ENCODE peak calls at places on chromosomes 7 and 10, in five cellular contexts. S, M, B, V and Y are unnamed samples.
A peak's percentile ranks its signal among the peaks of the same experiment; 100 is the strongest.

GRCh38 chr10:50536617-50537252 is 87.0 kb downstream of the SGMS1 start:
- DNase-seq in B (no peak), V (peak; percentile 64), S (no peak), M (no peak), Y (no peak)

GRCh38 chr10:20059084-20059835 is 243.0 kb downstream of the PLXDC2 start:
- DNase-seq in S (no peak), B (no peak), M (no peak), V (no peak), Y (no peak)

GRCh38 chr7:39187130-39187529 is 209.4 kb downstream of the POU6F2 start:
- DNase-seq in B (no peak), V (no peak), S (no peak), M (no peak), Y (no peak)

GRCh38 chr10:77801474-77802238 is 124.9 kb downstream of the DLG5 start:
- DNase-seq in S (no peak), B (no peak), V (peak; percentile 10), M (no peak), Y (peak; percentile 47)

GRCh38 chr10:61110188-61110844 is 166.3 kb upstream of the RHOBTB1 start:
- DNase-seq in B (no peak), S (no peak), V (peak; percentile 2), M (no peak), Y (no peak)

GRCh38 chr10:78829570-78829969 is 239.2 kb upstream of the ZMIZ1 start:
- DNase-seq in S (no peak), M (no peak), V (no peak), B (no peak), Y (no peak)

GRCh38 chr10:119166564-119166963 is 1.1 kb upstream of the SFXN4 start:
- DNase-seq in M (no peak), V (no peak), S (no peak), B (no peak), Y (no peak)

GRCh38 chr7:44615149-44615611 is 8.8 kb downstream of the OGDH start:
- DNase-seq in V (no peak), S (no peak), M (peak; percentile 53), B (no peak), Y (no peak)

GRCh38 chr7:131618391-131618790 is 62.0 kb upstream of the PODXL start:
- DNase-seq in S (no peak), V (no peak), B (no peak), M (no peak), Y (no peak)

GRCh38 chr10:117965984-117966383 is 80.8 kb downstream of the RAB11FIP2 start:
- DNase-seq in S (no peak), B (no peak), V (no peak), M (no peak), Y (no peak)

GRCh38 chr7:2440608-2441245 is 35.5 kb downstream of the GRIFIN start:
- DNase-seq in M (no peak), B (no peak), V (no peak), S (no peak), Y (no peak)

GRCh38 chr10:33570495-33570894 is 236.0 kb upstream of the NRP1 start:
- DNase-seq in V (no peak), M (no peak), S (no peak), B (no peak), Y (no peak)

GRCh38 chr10:130022501-130023299 is 58.6 kb upstream of the EBF3 start:
- DNase-seq in B (no peak), V (peak; percentile 17), S (no peak), M (no peak), Y (no peak)

GRCh38 chr10:15781381-15781960 is 61.7 kb upstream of the ITGA8 start:
- DNase-seq in M (no peak), V (no peak), S (no peak), B (peak; percentile 11), Y (no peak)

DNA sequence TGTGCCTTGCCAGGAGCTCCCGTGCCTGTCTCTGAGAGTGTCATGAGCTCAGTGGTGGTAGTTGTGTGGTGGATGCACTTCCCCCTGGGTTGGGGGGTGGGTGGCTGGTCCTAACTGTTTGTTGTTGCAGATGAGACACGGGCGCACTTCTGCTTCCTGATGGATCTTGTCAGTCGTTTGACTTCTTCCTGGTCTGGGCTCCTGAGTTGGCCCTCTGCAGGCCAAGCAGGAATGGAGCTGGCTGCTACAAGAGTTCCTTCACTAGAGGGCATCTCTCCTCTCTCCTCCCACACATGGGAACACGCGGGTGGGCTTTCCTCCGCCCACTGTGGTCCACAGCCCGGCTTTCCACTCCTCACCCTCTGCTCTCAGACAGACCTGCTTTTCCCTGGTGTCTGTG is 82.0 kb downstream of the BMS1 start:
- DNase-seq in S (peak; percentile 44), B (peak; percentile 41), V (peak; percentile 10), M (no peak), Y (no peak)
- TF ChIP-seq CTCF in S (peak; percentile 47), B (peak; percentile 60), V (peak; percentile 64), M (no peak), Y (no peak)

DNA sequence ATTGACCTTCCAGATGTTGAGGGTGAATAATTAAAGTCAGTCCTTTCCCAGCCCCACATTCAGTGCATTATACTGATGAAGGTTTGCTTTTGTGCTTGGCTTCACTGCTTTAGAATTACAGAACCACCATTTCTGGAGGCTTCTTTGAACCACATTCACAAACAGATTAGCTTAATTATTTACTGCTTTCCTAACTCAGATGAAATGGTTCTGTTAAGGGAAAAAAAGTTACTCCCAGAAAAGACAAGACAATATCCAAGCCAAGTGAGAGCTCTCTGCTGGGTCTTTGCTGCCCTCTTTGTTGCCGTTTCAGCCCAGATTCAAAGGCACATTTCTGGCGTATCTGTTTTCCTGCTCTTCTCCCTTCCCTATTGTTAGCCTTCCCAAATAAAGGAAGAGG is 188.9 kb downstream of the AHR start:
- DNase-seq in V (no peak), S (peak; percentile 24), B (no peak), M (no peak), Y (no peak)
- TF ChIP-seq CTCF in V (no peak), S (no peak), B (no peak), M (no peak), Y (no peak)

DNA sequence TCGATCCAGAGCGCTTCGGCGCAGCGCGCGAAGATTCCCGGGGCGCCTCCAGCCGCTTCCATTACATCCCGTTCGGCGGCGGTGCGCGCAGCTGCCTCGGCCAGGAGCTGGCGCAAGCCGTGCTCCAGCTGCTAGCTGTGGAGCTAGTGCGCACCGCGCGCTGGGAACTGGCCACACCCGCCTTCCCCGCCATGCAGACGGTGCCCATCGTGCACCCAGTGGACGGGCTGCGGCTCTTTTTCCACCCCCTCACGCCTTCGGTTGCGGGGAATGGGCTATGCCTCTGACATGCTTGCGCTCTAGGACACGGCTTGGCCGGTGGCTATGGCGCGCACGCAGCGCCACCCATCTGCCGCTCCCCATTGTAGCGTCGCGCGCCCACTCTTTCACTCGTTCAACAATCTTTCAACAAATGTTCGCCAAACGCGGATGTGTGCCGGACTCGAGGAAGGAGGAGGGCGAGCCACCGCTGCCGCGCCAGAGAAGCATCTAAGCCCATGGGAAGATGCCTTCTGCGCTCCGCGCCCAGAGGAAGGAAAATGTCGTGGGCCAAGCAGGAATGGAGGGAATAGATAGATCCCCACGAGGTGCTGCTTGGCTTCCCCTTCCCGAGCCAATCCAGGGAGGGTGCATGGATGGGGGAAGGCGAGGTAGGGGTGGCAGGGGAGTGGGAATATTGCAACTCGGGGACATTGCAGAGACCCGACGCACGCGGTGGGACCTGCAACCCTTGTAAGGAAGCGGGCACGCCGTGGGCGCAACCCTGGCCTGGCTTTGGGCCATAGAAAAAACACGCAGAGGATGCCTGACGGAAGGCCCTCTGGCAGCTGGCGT is 5.1 kb upstream of the CYP26A1 start:
- DNase-seq in S (peak; percentile 84), V (no peak), M (no peak), B (no peak), Y (peak; percentile 40)
- TF ChIP-seq CTCF in S (peak; percentile 47), V (peak; percentile 19), M (no peak), B (no peak), Y (no peak)

GRCh38 chr7:27586825-27587224 is 75.9 kb downstream of the HIBADH start:
- DNase-seq in M (no peak), V (no peak), S (peak; percentile 23), B (peak; percentile 75), Y (peak; percentile 33)
- TF ChIP-seq CTCF in M (no peak), V (no peak), S (no peak), B (no peak), Y (no peak)

DNA sequence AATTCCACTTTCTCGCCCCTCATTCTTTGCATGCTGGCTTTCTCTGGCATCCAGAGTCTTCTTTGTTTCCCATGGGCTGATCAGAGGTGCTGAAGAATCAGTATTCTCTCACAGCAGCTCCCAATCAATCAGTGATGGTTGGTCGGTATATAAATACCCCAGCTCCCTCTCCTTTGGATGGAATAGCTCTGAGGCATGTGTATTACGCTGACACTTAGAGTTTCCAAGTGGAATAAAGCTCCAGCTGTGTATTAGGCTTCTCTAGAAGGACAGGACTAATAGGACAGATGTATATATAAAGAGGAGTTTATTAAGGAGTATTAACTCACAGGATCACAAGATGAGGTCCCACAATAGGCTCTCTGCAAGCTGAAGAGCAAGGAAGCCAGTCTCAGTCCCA is 218.3 kb upstream of the GRB10 start:
- DNase-seq in B (no peak), S (no peak), M (no peak), V (no peak), Y (no peak)
- TF ChIP-seq CTCF in B (peak; percentile 50), S (peak; percentile 37), M (no peak), V (peak; percentile 20), Y (no peak)

GRCh38 chr10:59470570-59470969 is 108.2 kb upstream of the FAM13C start:
- DNase-seq in B (no peak), S (no peak), M (no peak), V (no peak), Y (no peak)

GRCh38 chr10:59460601-59461000 is 98.3 kb upstream of the FAM13C start:
- DNase-seq in S (no peak), V (no peak), M (no peak), B (no peak), Y (no peak)

GRCh38 chr10:59464483-59464882 is 102.1 kb upstream of the FAM13C start:
- DNase-seq in S (no peak), B (no peak), M (no peak), V (no peak), Y (no peak)

GRCh38 chr10:59463909-59464308 is 101.6 kb upstream of the FAM13C start:
- DNase-seq in B (no peak), V (no peak), M (no peak), S (no peak), Y (no peak)

DNA sequence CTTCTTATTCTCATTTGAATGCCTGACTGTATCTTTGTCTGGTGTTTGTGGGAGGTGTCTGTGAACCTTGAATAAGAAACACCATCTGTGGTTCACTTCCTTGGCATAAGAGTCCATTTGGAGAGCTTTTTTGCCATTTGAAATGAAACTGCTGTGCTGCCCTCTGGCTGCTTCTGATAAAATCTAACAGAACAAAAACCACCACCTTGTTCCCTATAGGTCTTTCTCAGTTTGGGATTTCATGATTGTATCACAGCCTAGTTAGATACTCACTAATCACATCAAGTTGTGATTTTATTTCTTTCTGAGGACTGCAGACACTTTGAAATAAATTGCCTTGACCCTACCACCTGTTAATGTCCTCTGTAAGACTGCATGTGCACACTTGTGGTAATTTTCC is 102.7 kb upstream of the FAM13C start:
- DNase-seq in M (peak; percentile 19), S (peak; percentile 23), V (peak; percentile 35), B (no peak), Y (no peak)
- TF ChIP-seq CTCF in M (no peak), S (peak; percentile 44), V (peak; percentile 62), B (no peak), Y (no peak)